ENCODE peak calls at places on chromosomes 6 and 20, in six cellular contexts. J is neural progenitor cell, G is IMR-90, X is endodermal cell, H is mammary epithelial cell, O is GM23248. P is an unnamed sample.

GRCh38 chr6:64831680-64832079 is 875.3 kb downstream of the EYS start:
- DNase-seq in J (no peak), G (no peak), X (no peak), H (no peak), O (no peak), P (no peak)

GRCh38 chr6:9028086-9028485 is 592.7 kb upstream of the SLC35B3 start:
- DNase-seq in J (no peak), G (no peak), X (no peak), H (no peak), O (no peak), P (no peak)

GRCh38 chr20:48486065-48486464 is 341.7 kb downstream of the PREX1 start:
- DNase-seq in J (no peak), G (no peak), X (no peak), H (no peak), O (no peak), P (no peak)

GRCh38 chr6:37242429-37243052 is 15.0 kb upstream of the TBC1D22B start:
- DNase-seq in J (no peak), G (peak; percentile 99), X (no peak), H (peak; percentile 97), O (peak; percentile 97), P (peak; percentile 97)

GRCh38 chr20:33540427-33540826 is 50.5 kb downstream of the CBFA2T2 start:
- DNase-seq in J (no peak), G (no peak), X (no peak), H (no peak), O (no peak), P (no peak)

GRCh38 chr20:1491891-1492642 is 847 bp upstream of the SIRPB2 start:
- DNase-seq in J (no peak), G (no peak), X (no peak), H (no peak), O (no peak), P (peak; percentile 63)

GRCh38 chr20:63594043-63594561 is 20.1 kb upstream of the HELZ2 start:
- DNase-seq in J (no peak), G (peak; percentile 53), X (no peak), H (no peak), O (peak; percentile 91), P (peak; percentile 33)

GRCh38 chr6:45665859-45666258 is 288.1 kb upstream of the SUPT3H start:
- DNase-seq in J (peak; percentile 18), G (no peak), X (no peak), H (no peak), O (no peak), P (no peak)

GRCh38 chr20:33531047-33531877 is 41.4 kb downstream of the CBFA2T2 start:
- DNase-seq in J (peak; percentile 29), G (peak; percentile 51), X (no peak), H (no peak), O (peak; percentile 53), P (no peak)

GRCh38 chr20:32189691-32190607 is 17.6 kb downstream of the PLAGL2 start:
- DNase-seq in J (peak; percentile 90), G (peak; percentile 11), X (peak; percentile 89), H (no peak), O (peak; percentile 73), P (peak; percentile 41)

GRCh38 chr6:110270166-110270565 is 88.0 kb downstream of the METTL24 start:
- DNase-seq in J (peak; percentile 73), G (peak; percentile 1), X (peak; percentile 70), H (no peak), O (peak; percentile 22), P (no peak)

GRCh38 chr6:51514396-51515051 is 572.9 kb downstream of the PKHD1 start:
- DNase-seq in J (peak; percentile 24), G (no peak), X (no peak), H (peak; percentile 93), O (peak; percentile 9), P (no peak)

GRCh38 chr6:5464096-5464885 is 203.0 kb downstream of the FARS2 start:
- DNase-seq in J (no peak), G (peak; percentile 20), X (no peak), H (no peak), O (no peak), P (no peak)

GRCh38 chr6:41707565-41708200 is 27.7 kb downstream of the TFEB start:
- DNase-seq in J (no peak), G (no peak), X (no peak), H (no peak), O (no peak), P (no peak)

GRCh38 chr6:20021795-20022194 is 184.6 kb downstream of the ID4 start:
- DNase-seq in J (no peak), G (no peak), X (no peak), H (no peak), O (no peak), P (no peak)

GRCh38 chr6:111918825-111919224 is 45.6 kb upstream of the FYN start:
- DNase-seq in J (no peak), G (peak; percentile 79), X (no peak), H (no peak), O (peak; percentile 96), P (no peak)

GRCh38 chr6:166830185-166830890 is 126.0 kb downstream of the RNASET2 start:
- DNase-seq in J (no peak), G (no peak), X (no peak), H (no peak), O (no peak), P (no peak)

GRCh38 chr6:37259191-37259590 is 1.2 kb upstream of the TMEM217 start:
- DNase-seq in J (no peak), G (peak; percentile 50), X (no peak), H (peak; percentile 61), O (peak; percentile 29), P (peak; percentile 89)

GRCh38 chr6:26268659-26269402 is 96.2 kb upstream of the BTN3A2 start:
- DNase-seq in J (peak; percentile 87), G (peak; percentile 65), X (peak; percentile 91), H (peak; percentile 84), O (peak; percentile 44), P (no peak)
- H3K9ac ChIP-seq in J (no peak overlapping the region), G (no peak overlapping the region), X (no peak overlapping the region), H (no peak overlapping the region), O (no peak overlapping the region), P (no peak overlapping the region)

GRCh38 chr6:63504777-63505384 is 67.4 kb upstream of the LOC128125822 start:
- DNase-seq in J (no peak), G (no peak), X (no peak), H (no peak), O (peak; percentile 57), P (no peak)
- H3K9ac ChIP-seq in J (no peak overlapping the region), G (no peak overlapping the region), X (no peak overlapping the region), H (no peak overlapping the region), O (no peak overlapping the region), P (no peak overlapping the region)

GRCh38 chr6:82113231-82113630 is 134.3 kb downstream of the IBTK start:
- DNase-seq in J (no peak), G (no peak), X (no peak), H (no peak), O (no peak), P (no peak)
- H3K9ac ChIP-seq in J (no peak overlapping the region), G (no peak overlapping the region), X (no peak overlapping the region), H (no peak overlapping the region), O (no peak overlapping the region), P (no peak overlapping the region)

GRCh38 chr6:116370328-116370716 is 425 bp upstream of the DSE start:
- DNase-seq in J (no peak), G (no peak), X (no peak), H (no peak), O (no peak), P (no peak)
- H3K9ac ChIP-seq in J (peak overlapping the region; percentile 38), G (peak overlapping the region; percentile 97), X (peak overlapping the region; percentile 74), H (peak overlapping the region; percentile 82), O (peak overlapping the region; percentile 90), P (peak overlapping the region; percentile 48)

GRCh38 chr6:24551139-24551538 is 56.4 kb downstream of the ALDH5A1 start:
- DNase-seq in J (no peak), G (no peak), X (no peak), H (no peak), O (no peak), P (no peak)

GRCh38 chr6:24558516-24558915 is 63.7 kb downstream of the ALDH5A1 start:
- DNase-seq in J (no peak), G (no peak), X (no peak), H (no peak), O (no peak), P (no peak)

GRCh38 chr6:24549158-24549557 is 54.4 kb downstream of the ALDH5A1 start:
- DNase-seq in J (no peak), G (no peak), X (no peak), H (no peak), O (no peak), P (no peak)

GRCh38 chr6:24549674-24550418 is 55.1 kb downstream of the ALDH5A1 start:
- DNase-seq in J (no peak), G (no peak), X (no peak), H (no peak), O (no peak), P (no peak)

DNA sequence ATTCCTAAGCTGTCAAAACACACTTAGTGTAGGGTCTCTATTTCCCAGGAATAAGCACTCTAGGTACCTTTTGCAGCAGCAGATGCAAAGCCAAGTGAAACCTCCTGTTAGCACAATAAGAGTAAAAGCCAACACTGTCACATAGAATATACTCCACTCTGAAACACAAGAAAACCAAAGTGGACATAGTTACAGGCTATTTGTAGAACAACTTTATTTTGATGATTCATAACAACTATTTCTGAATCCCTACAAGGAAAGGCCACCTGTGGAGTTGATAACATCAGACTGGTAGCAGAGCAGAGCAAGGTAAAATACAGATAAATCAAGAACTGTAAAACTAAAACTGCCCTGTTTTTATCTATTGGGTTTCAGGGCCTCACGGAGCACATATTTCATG is 59.7 kb downstream of the ALDH5A1 start:
- DNase-seq in J (no peak), G (no peak), X (no peak), H (no peak), O (no peak), P (no peak)
- H3K9ac ChIP-seq in J (no peak overlapping the region), G (no peak overlapping the region), X (no peak overlapping the region), H (no peak overlapping the region), O (no peak overlapping the region), P (no peak overlapping the region)

DNA sequence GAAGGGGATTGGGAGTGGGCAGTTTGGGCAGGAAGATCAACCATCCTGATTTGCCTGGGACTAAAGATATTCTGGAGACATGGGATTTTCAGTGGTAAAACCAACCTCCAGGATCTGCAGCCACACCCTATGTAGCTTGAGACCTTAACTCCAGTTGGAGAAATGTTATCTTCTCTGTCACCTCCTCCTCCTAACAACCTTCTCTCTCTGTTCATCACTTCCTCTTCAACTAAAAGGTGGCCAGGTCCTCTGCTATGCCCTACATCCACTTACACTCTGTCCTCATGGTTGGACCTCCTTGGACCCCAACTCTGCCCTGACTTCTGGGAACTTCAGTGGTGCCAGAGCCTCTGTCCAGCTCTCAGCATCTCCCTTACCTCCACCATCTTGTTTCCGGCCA is 42.0 kb upstream of the SLC9A8 start:
- DNase-seq in J (no peak), G (no peak), X (no peak), H (no peak), O (no peak), P (no peak)
- H3K9ac ChIP-seq in J (no peak overlapping the region), G (no peak overlapping the region), X (no peak overlapping the region), H (no peak overlapping the region), O (no peak overlapping the region), P (no peak overlapping the region)